ENCODE peak calls at places on chromosomes 12 and 14, in ten cellular contexts. L, K, Q, O, G, U, E, J, B and X are unnamed samples.
A peak's percentile ranks its signal among the peaks of the same experiment; 100 is the strongest.

GRCh38 chr12:13764748-13765147 is 216.7 kb downstream of the GRIN2B start:
- DNase-seq in L (no peak), K (no peak), Q (no peak), O (no peak), G (no peak), U (no peak), E (no peak), J (no peak), B (no peak), X (no peak)

GRCh38 chr12:52441320-52441911 is 7.2 kb upstream of the KRT75 start:
- DNase-seq in L (no peak), K (no peak), Q (no peak), O (no peak), G (no peak), U (no peak), E (no peak), J (peak; percentile 33), B (peak; percentile 5), X (no peak)

GRCh38 chr12:117284160-117284559 is 77.3 kb downstream of the NOS1 start:
- DNase-seq in L (no peak), K (no peak), Q (no peak), O (no peak), G (no peak), U (no peak), E (no peak), J (no peak), B (no peak), X (no peak)

GRCh38 chr12:101108130-101108529 is 101.9 kb downstream of the SLC5A8 start:
- DNase-seq in L (no peak), K (no peak), Q (no peak), O (no peak), G (no peak), U (no peak), E (no peak), J (no peak), B (no peak), X (peak; percentile 50)

GRCh38 chr12:122333142-122334087 is 67.1 kb upstream of the VPS33A start:
- DNase-seq in L (no peak), K (no peak), Q (no peak), O (no peak), G (no peak), U (no peak), E (no peak), J (peak; percentile 13), B (no peak), X (no peak)

GRCh38 chr14:76867536-76868452 is 41.6 kb downstream of the LRRC74A start:
- DNase-seq in L (no peak), K (no peak), Q (no peak), O (no peak), G (peak; percentile 77), U (peak; percentile 37), E (peak; percentile 75), J (no peak), B (no peak), X (no peak)

GRCh38 chr14:62209287-62209899 is 447.2 kb downstream of the SNAPC1 start:
- DNase-seq in L (no peak), K (peak; percentile 19), Q (no peak), O (peak; percentile 46), G (no peak), U (no peak), E (no peak), J (peak; percentile 59), B (peak; percentile 47), X (no peak)

GRCh38 chr12:27193106-27193505 is 51.0 kb upstream of the STK38L start:
- DNase-seq in L (no peak), K (peak; percentile 91), Q (no peak), O (no peak), G (peak; percentile 65), U (no peak), E (no peak), J (no peak), B (no peak), X (no peak)

GRCh38 chr14:88611878-88612277 is 49.0 kb downstream of the ZC3H14 start:
- DNase-seq in L (no peak), K (no peak), Q (no peak), O (no peak), G (no peak), U (no peak), E (no peak), J (no peak), B (peak; percentile 30), X (no peak)

GRCh38 chr14:61535032-61535431 is 160.3 kb upstream of the HIF1A start:
- DNase-seq in L (no peak), K (no peak), Q (no peak), O (no peak), G (no peak), U (no peak), E (no peak), J (no peak), B (no peak), X (no peak)

GRCh38 chr14:58626441-58626840 is 11.3 kb upstream of the DACT1 start:
- DNase-seq in L (no peak), K (peak; percentile 14), Q (no peak), O (peak; percentile 67), G (no peak), U (no peak), E (no peak), J (no peak), B (peak; percentile 84), X (no peak)

GRCh38 chr14:93733231-93733630 is 55.1 kb downstream of the PRIMA1 start:
- DNase-seq in L (no peak), K (no peak), Q (no peak), O (no peak), G (no peak), U (no peak), E (no peak), J (no peak), B (no peak), X (no peak)

GRCh38 chr12:42508913-42509312 is 80.6 kb downstream of the PRICKLE1 start:
- DNase-seq in L (no peak), K (no peak), Q (no peak), O (no peak), G (no peak), U (no peak), E (no peak), J (no peak), B (no peak), X (no peak)

GRCh38 chr14:79254069-79254775 is 957.1 kb downstream of the DIO2 start:
- DNase-seq in L (no peak), K (no peak), Q (no peak), O (no peak), G (no peak), U (no peak), E (no peak), J (peak; percentile 11), B (peak; percentile 2), X (no peak)

GRCh38 chr14:48826058-48826457 is 760.1 kb downstream of the RPS29 start:
- DNase-seq in L (no peak), K (no peak), Q (no peak), O (no peak), G (no peak), U (no peak), E (no peak), J (no peak), B (no peak), X (no peak)

GRCh38 chr14:22452330-22452729 is 136.7 kb downstream of the DAD1 start:
- DNase-seq in L (no peak), K (no peak), Q (no peak), O (no peak), G (no peak), U (no peak), E (no peak), J (no peak), B (no peak), X (no peak)

GRCh38 chr14:33414041-33414440 is 475.4 kb downstream of the NPAS3 start:
- DNase-seq in L (peak; percentile 3), K (peak; percentile 16), Q (no peak), O (no peak), G (peak; percentile 31), U (no peak), E (no peak), J (no peak), B (no peak), X (no peak)

GRCh38 chr14:67630186-67630585 is 10.5 kb downstream of the ARG2 start:
- DNase-seq in L (no peak), K (no peak), Q (no peak), O (no peak), G (no peak), U (no peak), E (no peak), J (no peak), B (no peak), X (peak; percentile 59)

GRCh38 chr12:107152331-107152730 is 59.0 kb upstream of the CRY1 start:
- DNase-seq in L (no peak), K (no peak), Q (no peak), O (no peak), G (no peak), U (no peak), E (no peak), J (no peak), B (no peak), X (no peak)

GRCh38 chr12:1702708-1703107 is 11.8 kb downstream of the ADIPOR2 start:
- DNase-seq in L (no peak), K (no peak), Q (no peak), O (no peak), G (no peak), U (no peak), E (no peak), J (no peak), B (no peak), X (no peak)

GRCh38 chr14:74302160-74302628 is 540 bp downstream of the ABCD4 start:
- DNase-seq in L (peak; percentile 69), K (peak; percentile 41), Q (no peak), O (peak; percentile 21), G (peak; percentile 56), U (no peak), E (no peak), J (no peak), B (peak; percentile 56), X (peak; percentile 71)

GRCh38 chr14:91310620-91311283 is 66.2 kb upstream of the GPR68 start:
- DNase-seq in L (no peak), K (no peak), Q (no peak), O (no peak), G (no peak), U (peak; percentile 41), E (peak; percentile 19), J (no peak), B (no peak), X (no peak)

GRCh38 chr12:42981379-42981778 is 391.8 kb upstream of the PRICKLE1 start:
- DNase-seq in L (no peak), K (peak; percentile 15), Q (no peak), O (peak; percentile 5), G (no peak), U (no peak), E (no peak), J (no peak), B (peak; percentile 63), X (no peak)

GRCh38 chr12:52246720-52247621 is 13.9 kb downstream of the KRT7 start:
- DNase-seq in L (no peak), K (peak; percentile 41), Q (no peak), O (no peak), G (no peak), U (no peak), E (no peak), J (no peak), B (peak; percentile 57), X (peak; percentile 97)

GRCh38 chr14:96192049-96192448 is 12.6 kb upstream of the BDKRB2 start:
- DNase-seq in L (no peak), K (no peak), Q (no peak), O (no peak), G (no peak), U (no peak), E (no peak), J (no peak), B (no peak), X (no peak)

GRCh38 chr12:88255224-88255623 is 113.1 kb downstream of the TMTC3 start:
- DNase-seq in L (no peak), K (no peak), Q (no peak), O (no peak), G (no peak), U (no peak), E (no peak), J (no peak), B (no peak), X (no peak)